ENCODE peak calls at places on chromosome 1, in six cellular contexts. V, B, J, Y, W and A are unnamed samples.

GRCh38 chr1:186985889-186986491 is 157.2 kb downstream of the PLA2G4A start:
- DNase-seq in V (no peak), B (peak; percentile 39), J (peak; percentile 38), Y (peak; percentile 30), W (peak; percentile 45), A (peak; percentile 90)

GRCh38 chr1:156705918-156706646 is 699 bp upstream of the CRABP2 start:
- DNase-seq in V (peak; percentile 86), B (peak; percentile 90), J (no peak), Y (peak; percentile 96), W (peak; percentile 23), A (peak; percentile 57)

GRCh38 chr1:51776408-51776807 is 102.1 kb downstream of the NRDC start:
- DNase-seq in V (no peak), B (no peak), J (no peak), Y (no peak), W (no peak), A (no peak)

GRCh38 chr1:47906009-47906432 is 91.2 kb downstream of the TRABD2B start:
- DNase-seq in V (no peak), B (no peak), J (peak; percentile 22), Y (no peak), W (peak; percentile 75), A (peak; percentile 93)

GRCh38 chr1:14189381-14189780 is 409.1 kb upstream of the KAZN start:
- DNase-seq in V (no peak), B (no peak), J (no peak), Y (no peak), W (no peak), A (no peak)

GRCh38 chr1:156401681-156402081 is 32.7 kb downstream of the RHBG start:
- DNase-seq in V (no peak), B (no peak), J (no peak), Y (no peak), W (no peak), A (no peak)

GRCh38 chr1:84286071-84286470 is 15.4 kb upstream of the SAMD13 start:
- DNase-seq in V (no peak), B (no peak), J (no peak), Y (no peak), W (no peak), A (no peak)

GRCh38 chr1:51636765-51637522 is 20.1 kb downstream of the OSBPL9 start:
- DNase-seq in V (no peak), B (no peak), J (peak; percentile 70), Y (no peak), W (no peak), A (peak; percentile 64)

GRCh38 chr1:214404154-214404553 is 123.2 kb downstream of the SMYD2 start:
- DNase-seq in V (no peak), B (no peak), J (no peak), Y (no peak), W (no peak), A (peak; percentile 90)

GRCh38 chr1:100869996-100870395 is 24.6 kb downstream of the EXTL2 start:
- DNase-seq in V (no peak), B (no peak), J (no peak), Y (no peak), W (no peak), A (no peak)

DNA sequence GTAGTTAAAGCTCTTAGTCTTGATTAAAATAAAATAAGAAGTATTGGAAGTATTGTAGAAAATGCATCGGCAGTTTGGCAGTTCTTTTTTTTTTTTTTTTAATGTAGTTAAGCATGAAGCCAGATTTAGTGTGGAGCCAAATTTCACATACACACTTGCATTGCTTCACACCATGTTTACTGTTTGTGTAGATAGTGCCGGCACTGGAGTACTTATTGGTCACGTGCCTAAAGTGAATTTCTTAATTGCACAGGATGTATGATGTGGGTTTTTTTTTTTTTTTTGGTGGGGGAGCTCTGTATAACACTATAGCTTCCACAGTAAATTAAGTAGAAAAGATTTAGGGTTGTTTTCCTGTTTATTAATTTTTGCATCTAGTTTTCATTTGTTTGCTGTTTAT is 21.2 kb upstream of the TMEM61 start:
- DNase-seq in V (no peak), B (no peak), J (no peak), Y (no peak), W (no peak), A (no peak)
- TF ChIP-seq CTCF in V (no peak), B (no peak), J (no peak), Y (no peak), W (no peak), A (no peak)

DNA sequence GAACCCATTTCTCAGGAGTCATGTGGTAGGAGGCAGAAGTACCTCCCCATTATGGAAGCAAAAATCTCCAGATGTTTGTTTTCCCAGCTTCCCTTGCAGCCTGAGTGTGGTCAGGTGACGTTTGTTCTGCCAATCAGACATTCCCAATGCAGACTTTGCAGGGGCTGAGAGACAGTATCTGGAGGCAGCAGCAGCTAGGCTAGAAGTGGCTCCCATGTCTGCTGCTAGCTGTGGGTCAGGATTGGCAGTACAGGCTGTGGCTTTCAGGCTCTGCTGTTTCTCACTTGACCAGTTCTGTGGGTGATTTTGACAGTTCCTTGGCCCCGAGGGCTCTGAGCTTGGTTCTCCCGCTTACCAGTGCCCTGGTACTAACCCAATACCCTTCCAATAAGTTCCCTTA is 58.6 kb upstream of the NBPF3 start:
- DNase-seq in V (no peak), B (no peak), J (no peak), Y (peak; percentile 51), W (no peak), A (no peak)
- TF ChIP-seq MAX in V (no peak), B (no peak), J (no peak), Y (peak; percentile 26), W (no peak), A (no peak)

GRCh38 chr1:93680121-93681094 is 1.2 kb downstream of the BCAR3 start:
- DNase-seq in V (peak; percentile 50), B (peak; percentile 80), J (peak; percentile 76), Y (peak; percentile 77), W (peak; percentile 72), A (peak; percentile 89)
- TF ChIP-seq POLR2AphosphoS5 in V (peak; percentile 33), B (peak; percentile 72), J (peak; percentile 45), Y (no peak), W (no peak), A (peak; percentile 32)

GRCh38 chr1:221693087-221693486 is 48.8 kb downstream of the DUSP10 start:
- DNase-seq in V (no peak), B (no peak), J (no peak), Y (peak; percentile 23), W (no peak), A (no peak)
- TF ChIP-seq CTCF in V (peak; percentile 26), B (peak; percentile 25), J (no peak), Y (no peak), W (no peak), A (no peak)